ENCODE peak calls at places on chromosomes 7 and 10, in five cellular contexts. J is K562, Y is mesendoderm, F is endodermal cell, D is PC-3. V is an unnamed sample. For H3K4me1, the result is how much of the 10 kb centered on the place peaks cover.

GRCh38 chr10:118017850-118018249 is 28.9 kb downstream of the RAB11FIP2 start:
- DNase-seq in J (no peak), D (no peak), F (peak), Y (peak), V (no peak)

GRCh38 chr10:130218936-130219335 is 82.7 kb downstream of the GLRX3 start:
- DNase-seq in J (no peak), D (no peak), Y (no peak), F (peak), V (no peak)

GRCh38 chr10:34333513-34333912 is 481.6 kb downstream of the PARD3 start:
- DNase-seq in J (no peak), D (peak), F (no peak), Y (no peak), V (no peak)

GRCh38 chr10:131035779-131036178 is 275.7 kb downstream of the TCERG1L start:
- DNase-seq in J (no peak), D (no peak), F (no peak), Y (no peak), V (no peak)

GRCh38 chr7:131836733-131837132 is 280.3 kb upstream of the PODXL start:
- DNase-seq in J (no peak), Y (peak), F (peak), D (no peak), V (no peak)

GRCh38 chr7:122132341-122132740 is 11.7 kb downstream of the AASS start:
- DNase-seq in Y (no peak), D (peak), F (no peak), J (no peak), V (no peak)

GRCh38 chr10:77355844-77356243 is 281.8 kb downstream of the KCNMA1 start:
- DNase-seq in J (no peak), Y (no peak), F (no peak), D (peak), V (no peak)

GRCh38 chr10:71247804-71248203 is 35.4 kb downstream of the UNC5B start:
- DNase-seq in Y (no peak), F (no peak), D (no peak), J (no peak), V (no peak)

GRCh38 chr7:13628231-13629001 is 361.1 kb downstream of the ETV1 start:
- DNase-seq in D (peak), Y (peak), J (no peak), F (no peak), V (no peak)

GRCh38 chr10:126618466-126618865 is 52.0 kb downstream of the C10orf90 start:
- DNase-seq in F (no peak), Y (no peak), D (peak), J (no peak), V (no peak)

GRCh38 chr7:1056785-1057410 is 12.6 kb downstream of the GPR146 start:
- DNase-seq in J (no peak), F (no peak), Y (no peak), D (no peak), V (peak)

GRCh38 chr7:1057416-1058291 is 13.3 kb downstream of the GPR146 start:
- DNase-seq in Y (no peak), D (no peak), J (no peak), F (no peak), V (peak)

GRCh38 chr7:1055491-1056005 is 11.2 kb downstream of the GPR146 start:
- DNase-seq in Y (no peak), D (no peak), J (no peak), F (no peak), V (no peak)

GRCh38 chr7:1055084-1055450 is 10.7 kb downstream of the GPR146 start:
- DNase-seq in F (no peak), Y (no peak), J (peak), D (no peak), V (peak)

DNA sequence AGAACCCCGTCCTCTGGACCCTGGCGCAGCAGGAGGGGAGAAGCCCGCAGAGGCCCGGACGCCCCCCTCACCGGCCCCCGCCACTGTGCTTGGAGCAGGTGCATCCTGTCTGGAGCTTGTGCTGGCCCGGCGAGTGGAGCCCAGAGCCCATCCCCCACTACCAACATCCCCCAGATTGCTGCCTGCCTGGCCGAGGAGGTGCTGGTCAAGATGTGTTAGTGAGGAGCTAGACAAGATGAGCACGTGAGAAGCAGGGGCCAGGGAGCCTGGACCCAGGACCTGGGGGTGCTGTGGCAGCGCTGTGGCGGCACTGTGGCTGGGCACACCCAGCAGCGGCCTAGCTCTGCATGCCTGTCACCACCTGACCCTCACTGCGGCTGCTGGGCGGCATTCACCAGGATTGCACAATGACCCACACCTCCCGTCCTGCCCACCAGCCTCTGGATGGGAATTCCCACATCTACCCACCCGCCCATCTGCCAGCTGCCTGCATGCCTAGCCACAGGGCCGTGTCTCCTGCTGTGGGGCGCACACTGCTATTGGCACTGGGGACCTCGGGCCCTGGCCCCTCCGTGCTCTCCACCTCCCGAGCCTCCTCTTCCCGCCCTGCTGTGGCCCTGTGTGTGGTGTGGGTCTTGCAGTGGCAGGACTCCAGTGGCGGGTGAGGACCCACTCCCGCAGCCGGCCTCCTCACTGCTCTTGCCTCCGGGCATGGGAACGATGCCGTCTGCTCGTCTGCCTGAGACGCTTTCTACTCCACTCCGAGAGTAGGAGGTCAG is 11.8 kb downstream of the GPR146 start:
- DNase-seq in F (no peak), D (no peak), J (no peak), Y (no peak), V (peak)
- H3K4me1 ChIP-seq in F (under half), D (under half), J (under half), Y (under half), V (under half)

DNA sequence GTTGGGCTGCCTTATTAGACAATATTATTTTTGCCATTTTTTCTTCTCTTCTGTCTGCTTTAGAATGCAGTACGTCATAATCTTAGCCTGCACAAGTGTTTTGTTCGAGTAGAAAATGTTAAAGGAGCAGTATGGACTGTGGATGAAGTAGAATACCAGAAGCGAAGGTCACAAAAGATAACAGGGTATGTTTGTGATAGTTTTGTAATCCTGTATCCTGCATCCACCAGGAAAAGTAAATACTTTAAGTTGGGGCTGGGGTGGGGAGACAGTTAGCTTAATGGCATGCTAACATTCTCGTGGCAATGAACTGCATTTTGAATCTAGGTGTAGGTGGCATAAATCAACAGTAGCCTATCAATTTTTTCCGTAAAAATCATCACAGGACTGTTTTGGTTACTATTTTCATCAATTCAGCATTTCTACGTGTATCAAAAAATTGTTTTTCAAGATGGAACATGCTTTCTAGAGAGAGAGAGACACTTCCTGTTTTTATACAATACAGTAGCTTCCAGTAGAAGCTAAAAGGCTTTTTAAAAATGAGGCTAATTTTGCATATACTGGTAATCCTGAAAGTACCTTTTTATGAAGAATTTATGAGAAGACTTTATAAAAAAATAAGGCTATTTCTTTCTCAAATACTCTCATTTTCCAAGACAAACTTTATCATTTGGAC is 247.5 kb downstream of the FOXP2 start:
- DNase-seq in F (no peak), J (no peak), D (no peak), Y (no peak), V (no peak)
- H3K27ac ChIP-seq in F (no peak), J (no peak), D (no peak), Y (no peak), V (no peak)

DNA sequence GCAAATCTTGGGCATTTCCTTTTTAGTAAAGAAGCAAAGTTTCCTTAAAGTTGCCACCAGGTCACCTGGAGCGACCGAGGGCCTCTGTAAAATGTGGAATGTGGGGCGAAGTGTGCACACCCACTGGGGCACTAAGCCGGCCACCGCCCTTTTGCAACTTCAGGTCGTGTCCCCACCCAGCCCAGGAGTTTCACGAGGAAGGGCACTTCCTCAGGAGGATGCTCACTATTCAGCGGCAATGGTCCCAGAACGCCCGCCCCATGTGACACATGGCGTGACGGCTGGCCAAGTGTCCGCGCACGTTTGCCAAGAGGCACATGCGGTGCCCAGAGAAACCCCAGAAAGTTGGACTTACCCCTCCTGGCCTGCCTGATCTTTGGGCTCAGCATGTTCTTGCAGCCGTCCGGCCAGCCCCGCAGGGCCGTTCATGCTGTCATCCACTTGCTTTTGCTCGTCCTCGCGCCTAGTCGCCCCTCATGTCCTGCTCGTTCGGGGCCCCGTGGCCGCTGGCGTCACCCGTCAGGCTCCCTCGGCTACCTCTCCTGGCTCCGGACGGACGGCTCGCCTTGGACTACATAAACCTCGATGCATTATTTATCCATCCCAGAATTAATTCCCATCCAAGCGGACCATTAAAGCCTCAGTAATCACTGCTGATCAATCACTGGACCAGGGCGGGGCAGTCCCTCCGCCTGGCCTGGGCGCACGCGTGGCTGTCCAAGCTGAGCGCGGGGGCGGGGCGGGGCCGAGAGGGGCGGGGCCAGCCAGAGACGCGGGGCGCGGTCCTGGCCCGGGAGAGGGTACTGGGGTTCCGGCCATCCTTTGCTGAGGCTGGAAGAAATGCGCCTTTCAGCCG is at the start of gene ARHGAP22:
- DNase-seq in D (peak), Y (no peak), J (peak), F (peak), V (no peak)
- H3K9ac ChIP-seq in D (peak), Y (peak), J (peak), F (no peak), V (no peak)

GRCh38 chr7:25383402-25383801 is 155.1 kb upstream of the NPVF start:
- DNase-seq in J (no peak), D (no peak), Y (no peak), F (no peak), V (no peak)

GRCh38 chr7:25382869-25383268 is 154.6 kb upstream of the NPVF start:
- DNase-seq in Y (no peak), D (no peak), F (no peak), J (no peak), V (no peak)

GRCh38 chr7:25384820-25385560 is 156.7 kb upstream of the NPVF start:
- DNase-seq in Y (no peak), D (no peak), J (no peak), F (no peak), V (peak)

GRCh38 chr7:25386311-25386744 is 158.0 kb upstream of the NPVF start:
- DNase-seq in D (no peak), Y (no peak), J (no peak), F (no peak), V (no peak)

GRCh38 chr7:25385731-25386136 is 157.4 kb upstream of the NPVF start:
- DNase-seq in D (no peak), Y (no peak), F (no peak), J (no peak), V (no peak)
- H3K4me1 ChIP-seq in D (under half), Y (under half), F (under half), J (under half), V (under half)

GRCh38 chr10:88314362-88314761 is 268.8 kb downstream of the RNLS start:
- DNase-seq in Y (no peak), D (no peak), F (no peak), J (no peak), V (no peak)

GRCh38 chr10:88315746-88316145 is 267.4 kb downstream of the RNLS start:
- DNase-seq in F (no peak), J (no peak), D (no peak), Y (no peak), V (no peak)

GRCh38 chr10:88318803-88319202 is 264.3 kb downstream of the RNLS start:
- DNase-seq in J (peak), D (no peak), Y (peak), F (peak), V (no peak)

GRCh38 chr10:88316292-88316861 is 266.7 kb downstream of the RNLS start:
- DNase-seq in D (no peak), J (no peak), F (no peak), Y (no peak), V (no peak)

GRCh38 chr10:88317099-88317498 is 266.0 kb downstream of the RNLS start:
- DNase-seq in J (no peak), D (no peak), Y (no peak), F (no peak), V (no peak)
- H3K27ac ChIP-seq in J (no peak), D (no peak), Y (no peak), F (no peak), V (no peak)

GRCh38 chr10:102778781-102779180 is 35.0 kb downstream of the WBP1L start:
- DNase-seq in D (no peak), Y (no peak), F (no peak), J (no peak), V (no peak)

GRCh38 chr10:102781089-102781920 is 37.6 kb downstream of the WBP1L start:
- DNase-seq in F (peak), Y (peak), J (peak), D (no peak), V (no peak)

GRCh38 chr10:102781921-102782542 is 38.3 kb downstream of the WBP1L start:
- DNase-seq in F (no peak), Y (no peak), J (no peak), D (peak), V (no peak)

GRCh38 chr10:102779680-102780079 is 35.9 kb downstream of the WBP1L start:
- DNase-seq in J (peak), D (no peak), Y (no peak), F (no peak), V (no peak)

DNA sequence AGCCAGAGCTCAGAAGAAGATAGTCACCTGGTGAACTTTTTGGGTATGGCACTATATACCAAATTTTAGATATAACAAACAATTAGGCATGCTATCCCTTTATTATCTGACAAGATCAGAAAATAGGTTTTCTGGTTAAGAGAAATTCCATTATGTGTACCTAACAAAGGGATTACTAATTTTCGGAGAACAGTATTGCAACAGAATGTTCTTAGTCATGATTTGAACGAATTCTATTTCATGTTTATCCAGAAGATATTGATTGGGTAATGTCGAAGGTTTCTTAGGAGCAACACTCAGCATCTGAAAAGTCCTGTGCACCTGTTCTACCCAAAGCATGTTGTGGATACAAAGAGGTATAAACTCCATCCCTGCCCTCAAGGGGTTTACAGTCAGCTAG is 36.5 kb downstream of the WBP1L start:
- DNase-seq in F (no peak), J (no peak), D (peak), Y (no peak), V (no peak)
- H3K9ac ChIP-seq in F (no peak), J (no peak), D (no peak), Y (no peak), V (no peak)

V was measured in kidney.